ENCODE peak calls at places on chromosomes 16 and 17, in six cellular contexts. One of them, this sample, is unnamed.

GRCh38 chr16:70700101-70701020 is 14.5 kb upstream of the MTSS2 start:
- DNase-seq in erythroblast: no peak
- DNase-seq in IMR-90: no peak
- DNase-seq in uterus: peak
- DNase-seq in prostate gland: peak
- DNase-seq in sigmoid colon: peak
- DNase-seq in this sample: no peak

GRCh38 chr16:11097094-11097781 is 152.9 kb downstream of the CLEC16A start:
- DNase-seq in erythroblast: no peak
- DNase-seq in IMR-90: no peak
- DNase-seq in uterus: no peak
- DNase-seq in prostate gland: no peak
- DNase-seq in sigmoid colon: no peak
- DNase-seq in this sample: no peak

GRCh38 chr17:10836966-10837599 is 804 bp downstream of the PIRT start:
- DNase-seq in erythroblast: no peak
- DNase-seq in IMR-90: no peak
- DNase-seq in uterus: no peak
- DNase-seq in prostate gland: no peak
- DNase-seq in sigmoid colon: no peak
- DNase-seq in this sample: no peak

GRCh38 chr17:74199306-74200092 is 4.0 kb upstream of the RPL38 start:
- DNase-seq in erythroblast: peak
- DNase-seq in IMR-90: no peak
- DNase-seq in uterus: peak
- DNase-seq in prostate gland: no peak
- DNase-seq in sigmoid colon: peak
- DNase-seq in this sample: peak

GRCh38 chr16:71254832-71255560 is 24.5 kb upstream of the HYDIN start:
- DNase-seq in erythroblast: no peak
- DNase-seq in IMR-90: no peak
- DNase-seq in uterus: no peak
- DNase-seq in prostate gland: no peak
- DNase-seq in sigmoid colon: no peak
- DNase-seq in this sample: no peak

GRCh38 chr17:1588781-1589585 is 26.4 kb upstream of the PITPNA start:
- DNase-seq in erythroblast: peak
- DNase-seq in IMR-90: no peak
- DNase-seq in uterus: no peak
- DNase-seq in prostate gland: no peak
- DNase-seq in sigmoid colon: no peak
- DNase-seq in this sample: no peak

GRCh38 chr16:50611332-50611934 is 63.2 kb downstream of the NKD1 start:
- DNase-seq in erythroblast: no peak
- DNase-seq in IMR-90: peak
- DNase-seq in uterus: no peak
- DNase-seq in prostate gland: no peak
- DNase-seq in sigmoid colon: no peak
- DNase-seq in this sample: peak

GRCh38 chr17:48282303-48282702 is 147.7 kb downstream of the SKAP1 start:
- DNase-seq in erythroblast: no peak
- DNase-seq in IMR-90: no peak
- DNase-seq in uterus: no peak
- DNase-seq in prostate gland: no peak
- DNase-seq in sigmoid colon: no peak
- DNase-seq in this sample: no peak

DNA sequence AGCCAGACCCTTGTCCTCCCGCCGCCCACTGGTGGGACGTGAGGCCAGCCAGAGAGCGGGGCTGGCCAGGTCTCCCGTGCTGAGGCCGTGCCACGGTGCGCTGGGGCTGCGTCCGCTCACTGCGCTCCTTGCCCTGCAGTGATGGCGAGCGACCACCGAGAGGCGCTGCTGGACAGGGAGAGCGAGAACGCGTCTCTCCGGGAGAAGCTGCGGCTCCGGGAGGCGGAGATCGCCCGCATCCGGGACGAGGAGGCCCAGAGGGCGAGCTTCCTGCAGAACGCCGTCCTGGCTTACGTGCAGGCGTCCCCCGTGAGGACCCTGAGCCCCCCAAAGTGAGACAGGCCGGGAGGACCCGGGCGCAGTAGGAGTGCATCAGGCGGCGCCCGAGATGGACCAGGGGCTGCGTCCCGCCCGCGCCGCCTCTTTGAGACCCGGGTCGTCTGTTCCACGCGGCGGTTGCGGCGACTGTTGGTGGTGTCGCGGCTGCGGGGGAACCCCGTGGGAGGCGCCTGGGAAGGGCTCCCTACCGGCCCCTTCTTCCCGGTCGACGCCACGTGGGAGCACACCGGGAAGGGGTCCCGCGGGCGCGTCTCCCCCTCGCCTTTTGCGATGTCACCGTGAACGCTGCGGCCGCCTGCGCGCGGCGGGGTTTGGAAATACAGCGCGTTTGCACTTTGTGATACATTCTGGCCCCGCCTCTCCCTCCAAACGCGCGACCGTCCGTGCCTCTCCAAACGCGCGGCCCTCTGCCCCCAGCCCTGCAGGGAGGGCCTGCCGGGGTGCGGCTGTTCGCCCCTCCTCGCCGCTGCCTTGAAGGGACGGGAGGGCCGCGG is 792 bp upstream of the RAC3 start:
- DNase-seq in erythroblast: peak
- DNase-seq in IMR-90: peak
- DNase-seq in uterus: peak
- DNase-seq in prostate gland: peak
- DNase-seq in sigmoid colon: peak
- DNase-seq in this sample: no peak
- TF ChIP-seq POLR2A in erythroblast: no peak
- TF ChIP-seq POLR2A in IMR-90: no peak
- TF ChIP-seq POLR2A in uterus: peak
- TF ChIP-seq POLR2A in prostate gland: peak
- TF ChIP-seq POLR2A in sigmoid colon: no peak
- TF ChIP-seq POLR2A in this sample: no peak

GRCh38 chr16:22191089-22191965 is 14.8 kb upstream of the EEF2K start:
- DNase-seq in erythroblast: peak
- DNase-seq in IMR-90: peak
- DNase-seq in uterus: peak
- DNase-seq in prostate gland: peak
- DNase-seq in sigmoid colon: peak
- DNase-seq in this sample: peak
- TF ChIP-seq POLR2A in erythroblast: peak
- TF ChIP-seq POLR2A in IMR-90: peak
- TF ChIP-seq POLR2A in uterus: peak
- TF ChIP-seq POLR2A in prostate gland: peak
- TF ChIP-seq POLR2A in sigmoid colon: peak
- TF ChIP-seq POLR2A in this sample: no peak

GRCh38 chr16:1991135-1991551 is 1.4 kb downstream of the SYNGR3 start:
- DNase-seq in erythroblast: no peak
- DNase-seq in IMR-90: no peak
- DNase-seq in uterus: no peak
- DNase-seq in prostate gland: no peak
- DNase-seq in sigmoid colon: no peak
- DNase-seq in this sample: no peak
- TF ChIP-seq POLR2A in erythroblast: no peak
- TF ChIP-seq POLR2A in IMR-90: no peak
- TF ChIP-seq POLR2A in uterus: no peak
- TF ChIP-seq POLR2A in prostate gland: no peak
- TF ChIP-seq POLR2A in sigmoid colon: no peak
- TF ChIP-seq POLR2A in this sample: no peak

DNA sequence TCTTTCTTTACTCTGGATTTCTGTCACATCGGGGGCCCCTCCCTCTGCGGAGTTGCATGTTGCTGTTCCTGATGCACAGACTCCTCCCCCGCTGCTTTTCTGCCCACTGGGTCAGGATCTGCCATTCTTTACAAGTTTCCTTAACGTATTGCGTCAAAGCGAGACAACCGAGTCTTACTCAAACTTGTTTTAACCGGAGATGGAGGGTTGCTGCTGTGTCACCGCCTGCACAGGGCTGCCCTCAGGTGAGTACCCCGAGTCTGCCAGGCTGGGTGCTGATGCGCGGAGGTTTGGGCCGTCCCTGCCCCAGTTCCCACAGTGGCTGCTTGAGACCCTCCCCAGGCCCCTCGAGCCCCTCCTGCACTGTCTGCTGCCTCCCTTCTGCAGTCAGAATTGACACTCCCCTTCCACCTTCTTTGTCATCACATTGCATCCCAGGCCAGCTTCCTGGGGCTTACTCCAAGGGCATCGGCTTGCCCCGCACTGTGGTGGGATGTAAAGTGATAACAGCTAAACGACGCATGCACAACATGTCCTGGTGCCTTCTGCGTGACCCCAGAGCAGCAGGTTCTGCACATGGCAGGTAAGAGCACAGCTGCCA is 19.3 kb downstream of the CARHSP1 start:
- DNase-seq in erythroblast: no peak
- DNase-seq in IMR-90: no peak
- DNase-seq in uterus: peak
- DNase-seq in prostate gland: no peak
- DNase-seq in sigmoid colon: no peak
- DNase-seq in this sample: peak
- TF ChIP-seq POLR2A in erythroblast: no peak
- TF ChIP-seq POLR2A in IMR-90: no peak
- TF ChIP-seq POLR2A in uterus: no peak
- TF ChIP-seq POLR2A in prostate gland: no peak
- TF ChIP-seq POLR2A in sigmoid colon: no peak
- TF ChIP-seq POLR2A in this sample: no peak

GRCh38 chr17:8630802-8631553 is 453 bp upstream of the MYH10 start:
- DNase-seq in erythroblast: peak
- DNase-seq in IMR-90: peak
- DNase-seq in uterus: peak
- DNase-seq in prostate gland: peak
- DNase-seq in sigmoid colon: peak
- DNase-seq in this sample: peak

GRCh38 chr17:8629371-8630226 is 926 bp downstream of the MYH10 start:
- DNase-seq in erythroblast: peak
- DNase-seq in IMR-90: no peak
- DNase-seq in uterus: peak
- DNase-seq in prostate gland: peak
- DNase-seq in sigmoid colon: peak
- DNase-seq in this sample: no peak

GRCh38 chr17:8628609-8629169 is 1.8 kb downstream of the MYH10 start:
- DNase-seq in erythroblast: peak
- DNase-seq in IMR-90: no peak
- DNase-seq in uterus: no peak
- DNase-seq in prostate gland: no peak
- DNase-seq in sigmoid colon: no peak
- DNase-seq in this sample: no peak

GRCh38 chr17:8631554-8631877 is 991 bp upstream of the MYH10 start:
- DNase-seq in erythroblast: no peak
- DNase-seq in IMR-90: peak
- DNase-seq in uterus: no peak
- DNase-seq in prostate gland: no peak
- DNase-seq in sigmoid colon: no peak
- DNase-seq in this sample: no peak

GRCh38 chr17:8630227-8630801 is at the start of gene MYH10:
- DNase-seq in erythroblast: no peak
- DNase-seq in IMR-90: no peak
- DNase-seq in uterus: no peak
- DNase-seq in prostate gland: peak
- DNase-seq in sigmoid colon: peak
- DNase-seq in this sample: no peak
- TF ChIP-seq POLR2A in erythroblast: peak
- TF ChIP-seq POLR2A in IMR-90: peak
- TF ChIP-seq POLR2A in uterus: peak
- TF ChIP-seq POLR2A in prostate gland: peak
- TF ChIP-seq POLR2A in sigmoid colon: peak
- TF ChIP-seq POLR2A in this sample: peak

GRCh38 chr17:12510535-12510934 is 155.2 kb upstream of the MYOCD start:
- DNase-seq in erythroblast: no peak
- DNase-seq in IMR-90: peak
- DNase-seq in uterus: no peak
- DNase-seq in prostate gland: no peak
- DNase-seq in sigmoid colon: no peak
- DNase-seq in this sample: no peak
- TF ChIP-seq POLR2A in erythroblast: no peak
- TF ChIP-seq POLR2A in IMR-90: no peak
- TF ChIP-seq POLR2A in uterus: no peak
- TF ChIP-seq POLR2A in prostate gland: no peak
- TF ChIP-seq POLR2A in sigmoid colon: no peak
- TF ChIP-seq POLR2A in this sample: no peak

GRCh38 chr16:53511403-53512280 is 8.6 kb upstream of the AKTIP start:
- DNase-seq in erythroblast: no peak
- DNase-seq in IMR-90: no peak
- DNase-seq in uterus: no peak
- DNase-seq in prostate gland: no peak
- DNase-seq in sigmoid colon: no peak
- DNase-seq in this sample: no peak
- TF ChIP-seq POLR2A in erythroblast: no peak
- TF ChIP-seq POLR2A in IMR-90: no peak
- TF ChIP-seq POLR2A in uterus: no peak
- TF ChIP-seq POLR2A in prostate gland: no peak
- TF ChIP-seq POLR2A in sigmoid colon: no peak
- TF ChIP-seq POLR2A in this sample: no peak

DNA sequence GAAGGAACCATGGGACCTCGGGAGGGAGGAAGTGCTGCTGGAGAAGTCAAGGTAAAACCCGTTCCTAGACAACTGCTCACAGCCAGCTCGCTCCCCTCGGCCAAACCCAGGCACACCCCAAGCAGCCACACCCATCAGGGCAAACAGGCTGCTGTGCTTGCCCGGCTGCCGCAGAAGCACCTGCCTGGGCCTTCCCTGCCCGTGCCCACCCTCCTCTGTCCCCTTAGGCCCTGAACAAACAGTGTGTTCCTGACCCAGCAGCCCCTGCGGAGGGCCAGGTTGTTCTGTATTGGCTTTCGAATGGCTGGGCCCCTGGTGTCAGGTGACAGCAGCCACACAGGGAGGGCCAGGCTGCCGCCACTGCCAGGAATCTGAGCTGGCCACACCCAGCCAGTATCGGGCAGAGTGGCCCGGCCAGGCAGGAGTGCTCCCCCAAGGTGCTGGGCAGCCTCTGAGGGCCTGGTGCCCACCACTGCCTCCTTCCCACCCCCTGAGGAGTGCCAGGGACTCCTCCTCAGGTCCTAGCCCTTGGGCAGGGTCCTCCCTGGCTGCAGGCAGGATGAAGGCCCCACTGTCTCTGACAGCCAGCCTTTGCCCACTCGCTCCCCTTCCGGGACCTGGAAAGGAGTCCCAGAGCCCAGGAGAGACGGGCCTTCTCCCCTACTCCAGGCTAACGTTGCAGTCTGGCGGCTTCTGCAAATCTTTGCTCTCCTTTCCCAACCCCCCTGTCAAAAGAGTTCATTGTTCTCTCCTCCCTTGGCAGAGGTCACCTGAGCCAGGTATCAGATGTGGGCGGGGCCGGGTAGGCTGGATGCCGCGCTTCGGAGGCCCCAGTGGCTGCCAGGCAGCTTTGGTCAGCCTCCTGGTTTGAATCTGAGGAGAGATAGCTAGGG is 24.0 kb downstream of the LLGL2 start:
- DNase-seq in erythroblast: no peak
- DNase-seq in IMR-90: no peak
- DNase-seq in uterus: no peak
- DNase-seq in prostate gland: peak
- DNase-seq in sigmoid colon: no peak
- DNase-seq in this sample: no peak
- TF ChIP-seq POLR2A in erythroblast: no peak
- TF ChIP-seq POLR2A in IMR-90: no peak
- TF ChIP-seq POLR2A in uterus: peak
- TF ChIP-seq POLR2A in prostate gland: peak
- TF ChIP-seq POLR2A in sigmoid colon: no peak
- TF ChIP-seq POLR2A in this sample: no peak